ENCODE peak calls at places on chromosome 22, in five cellular contexts. A, Q, E, W and S are unnamed samples. For H3K4me1 and H3K9me3, the result is how much of the 10 kb centered on the place peaks cover.

GRCh38 chr22:10741210-10741609 is 4786.8 kb upstream of the OR11H1 start:
- DNase-seq in A (no peak), Q (peak), E (no peak), W (no peak), S (no peak)

GRCh38 chr22:21009638-21010425 is 5.1 kb upstream of the P2RX6 start:
- DNase-seq in A (no peak), Q (peak), E (peak), W (peak), S (no peak)

GRCh38 chr22:44385781-44386180 is 73.0 kb upstream of the SHISAL1 start:
- DNase-seq in A (peak), Q (peak), E (no peak), W (no peak), S (peak)

GRCh38 chr22:27580311-27580897 is 221.2 kb downstream of the MN1 start:
- DNase-seq in A (peak), Q (no peak), E (no peak), W (no peak), S (no peak)

GRCh38 chr22:44550666-44551491 is 52.8 kb upstream of the RTL6 start:
- DNase-seq in A (no peak), Q (peak), E (peak), W (no peak), S (peak)

GRCh38 chr22:45007247-45007945 is 2.4 kb downstream of the PHF21B start:
- DNase-seq in A (no peak), Q (peak), E (peak), W (no peak), S (no peak)

GRCh38 chr22:20748820-20749428 is 25.0 kb upstream of the SERPIND1 start:
- DNase-seq in A (no peak), Q (no peak), E (no peak), W (no peak), S (no peak)

GRCh38 chr22:19057999-19058491 is 64.2 kb downstream of the DGCR2 start:
- DNase-seq in A (peak), Q (peak), E (no peak), W (no peak), S (no peak)

GRCh38 chr22:41898645-41899044 is 16.2 kb downstream of the SHISA8 start:
- DNase-seq in A (no peak), Q (no peak), E (no peak), W (no peak), S (no peak)

GRCh38 chr22:23684561-23685031 is 6.2 kb upstream of the RGL4 start:
- DNase-seq in A (no peak), Q (no peak), E (no peak), W (no peak), S (no peak)

GRCh38 chr22:25136953-25137576 is 62.6 kb upstream of the CRYBB3 start:
- DNase-seq in A (no peak), Q (no peak), E (no peak), W (no peak), S (no peak)
- H3K4me1 ChIP-seq in A (under half), Q (under half), E (under half), W (under half), S (under half)

DNA sequence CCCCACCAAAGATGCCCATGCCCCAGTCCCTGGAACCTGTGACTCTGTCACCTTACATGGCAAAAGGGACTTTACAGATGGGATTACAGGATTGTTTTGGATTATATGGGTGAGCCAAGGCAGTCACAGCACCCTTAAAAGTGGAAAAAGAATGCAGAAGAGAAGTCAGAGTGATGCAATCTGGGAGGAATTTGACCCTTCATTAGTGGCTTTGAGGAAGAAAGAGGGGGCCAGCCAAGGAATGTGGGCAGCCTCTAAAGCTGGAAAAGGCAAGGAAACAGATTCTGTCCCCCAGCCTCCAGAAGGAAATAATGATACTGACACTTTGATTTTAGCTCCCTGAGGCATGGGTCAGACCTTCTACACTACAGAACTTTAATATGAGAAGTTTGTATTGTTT is 257.3 kb upstream of the ISX start:
- DNase-seq in A (no peak), Q (no peak), E (no peak), W (no peak), S (no peak)
- H3K9me3 ChIP-seq in A (under half), Q (under half), E (under half), W (under half), S (under half)

GRCh38 chr22:28998681-28999080 is 63.0 kb downstream of the C22orf31 start:
- DNase-seq in A (no peak), Q (no peak), E (no peak), W (no peak), S (no peak)
- H3K27ac ChIP-seq in A (no peak), Q (no peak), E (no peak), W (no peak), S (no peak)

DNA sequence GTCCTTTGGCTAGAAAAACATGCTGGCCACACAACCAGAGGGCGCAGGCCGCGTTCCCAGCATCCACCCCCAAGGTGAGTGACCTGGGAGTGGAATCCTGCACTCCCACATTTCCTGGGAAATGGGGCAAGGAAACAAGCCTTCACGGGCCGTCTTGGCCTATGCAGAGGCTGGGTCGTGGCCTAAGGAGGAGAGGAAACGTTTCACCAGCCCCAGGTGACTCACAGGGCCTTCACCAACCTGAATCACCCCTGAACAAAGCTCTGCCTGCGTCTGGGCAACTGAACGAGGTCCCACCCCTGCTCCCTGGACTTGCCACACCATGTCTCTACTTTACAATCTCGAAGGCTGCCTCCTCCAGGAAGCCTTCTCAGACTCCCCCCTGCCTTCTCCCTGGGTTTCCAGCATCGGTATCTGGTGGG is 13.2 kb downstream of the MYH9 start:
- DNase-seq in A (no peak), Q (peak), E (no peak), W (peak), S (peak)
- H3K4me1 ChIP-seq in A (half or more), Q (half or more), E (under half), W (half or more), S (half or more)

GRCh38 chr22:46259374-46259773 is 3.8 kb downstream of the PKDREJ start:
- DNase-seq in A (no peak), Q (no peak), E (no peak), W (no peak), S (no peak)
- H3K9me3 ChIP-seq in A (under half), Q (under half), E (under half), W (under half), S (under half)

DNA sequence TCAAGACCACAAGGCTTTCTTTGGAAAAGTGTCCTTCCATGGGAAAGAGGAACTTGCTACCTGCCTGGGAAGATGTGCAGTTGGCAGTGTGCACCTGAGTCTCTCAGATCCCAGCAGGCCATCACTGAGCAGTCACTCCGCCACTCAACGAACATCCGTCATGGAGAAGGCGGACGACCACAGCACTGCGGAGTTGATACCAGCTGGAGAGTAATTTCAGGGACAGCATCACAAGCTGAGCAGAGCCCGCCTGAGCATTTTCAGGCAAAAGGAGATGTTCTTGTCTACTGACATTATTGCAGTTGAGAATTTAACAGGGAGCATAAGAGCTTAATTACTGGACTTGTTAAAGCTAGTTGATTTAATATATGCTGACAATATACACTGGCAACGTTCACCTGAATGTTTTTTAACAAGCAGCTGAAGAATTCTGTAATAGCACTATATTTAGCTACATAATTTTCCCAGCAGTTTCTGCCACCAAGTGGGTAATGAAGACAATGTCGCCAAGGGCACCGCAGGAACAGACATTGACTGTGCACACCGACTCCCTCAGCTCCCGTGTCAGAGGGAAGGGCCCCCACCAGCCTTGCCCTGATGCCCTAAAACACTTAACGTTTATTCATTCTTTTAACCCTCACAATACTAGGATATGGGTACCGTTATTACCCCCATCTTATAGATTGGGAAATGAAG is 52.4 kb upstream of the ARFGAP3 start:
- DNase-seq in A (no peak), Q (no peak), E (no peak), W (no peak), S (no peak)
- H3K27ac ChIP-seq in A (no peak), Q (no peak), E (no peak), W (no peak), S (no peak)